ENCODE peak calls at places on chromosomes 3 and 15, in six cellular contexts. D, C, T, R, P and V are unnamed samples.
A peak's percentile ranks its signal among the peaks of the same experiment; 100 is the strongest.

GRCh38 chr3:13262493-13263211 is 157.5 kb downstream of the NUP210 start:
- DNase-seq in R (no peak), P (no peak), D (no peak), T (no peak), C (no peak), V (no peak)

GRCh38 chr3:126147147-126147931 is 33.0 kb downstream of the ALDH1L1 start:
- DNase-seq in D (no peak), T (peak; percentile 61), R (no peak), C (no peak), P (no peak), V (peak; percentile 53)

GRCh38 chr3:108090066-108090700 is 648 bp downstream of the CD47 start:
- DNase-seq in T (no peak), D (no peak), C (no peak), P (no peak), R (peak; percentile 58), V (no peak)

GRCh38 chr15:27743638-27744037 is 355.5 kb downstream of the OCA2 start:
- DNase-seq in D (no peak), T (no peak), C (no peak), R (no peak), P (no peak), V (no peak)

GRCh38 chr3:112364291-112364690 is 31.3 kb downstream of the CD200 start:
- DNase-seq in D (no peak), C (no peak), T (no peak), P (no peak), R (no peak), V (no peak)

GRCh38 chr3:80285370-80285769 is 517.6 kb upstream of the ROBO1 start:
- DNase-seq in C (no peak), T (no peak), D (no peak), P (no peak), R (peak; percentile 90), V (no peak)

GRCh38 chr3:155321418-155321817 is 27.9 kb upstream of the STRIT1 start:
- DNase-seq in R (peak; percentile 38), P (peak; percentile 29), T (no peak), C (no peak), D (no peak), V (no peak)

GRCh38 chr3:64151335-64151871 is 73.9 kb downstream of the PRICKLE2 start:
- DNase-seq in P (no peak), C (no peak), T (no peak), D (no peak), R (peak; percentile 32), V (no peak)

GRCh38 chr3:42526616-42527367 is 24.3 kb downstream of the VIPR1 start:
- DNase-seq in C (no peak), R (no peak), D (no peak), P (no peak), T (no peak), V (no peak)

GRCh38 chr3:196634851-196635250 is 4.6 kb upstream of the NRROS start:
- DNase-seq in R (no peak), D (no peak), T (no peak), P (no peak), C (no peak), V (peak; percentile 58)

GRCh38 chr15:85756411-85757072 is 38.2 kb downstream of the KLHL25 start:
- DNase-seq in P (no peak), C (no peak), T (peak; percentile 51), D (no peak), R (no peak), V (peak; percentile 78)

GRCh38 chr3:90092994-90093393 is 985.6 kb downstream of the EPHA3 start:
- DNase-seq in D (no peak), T (no peak), P (no peak), C (no peak), R (peak; percentile 57), V (no peak)

GRCh38 chr15:100853676-100854440 is 25.8 kb upstream of the ALDH1A3 start:
- DNase-seq in C (no peak), T (no peak), D (no peak), P (no peak), R (no peak), V (no peak)

GRCh38 chr15:100852630-100853029 is 27.0 kb upstream of the ALDH1A3 start:
- DNase-seq in D (no peak), T (no peak), R (no peak), P (no peak), C (no peak), V (no peak)

GRCh38 chr15:100847194-100847593 is 32.4 kb upstream of the ALDH1A3 start:
- DNase-seq in R (no peak), P (no peak), D (no peak), T (no peak), C (no peak), V (no peak)

GRCh38 chr15:100844778-100845177 is 34.9 kb upstream of the ALDH1A3 start:
- DNase-seq in C (no peak), D (no peak), P (no peak), T (no peak), R (no peak), V (no peak)

DNA sequence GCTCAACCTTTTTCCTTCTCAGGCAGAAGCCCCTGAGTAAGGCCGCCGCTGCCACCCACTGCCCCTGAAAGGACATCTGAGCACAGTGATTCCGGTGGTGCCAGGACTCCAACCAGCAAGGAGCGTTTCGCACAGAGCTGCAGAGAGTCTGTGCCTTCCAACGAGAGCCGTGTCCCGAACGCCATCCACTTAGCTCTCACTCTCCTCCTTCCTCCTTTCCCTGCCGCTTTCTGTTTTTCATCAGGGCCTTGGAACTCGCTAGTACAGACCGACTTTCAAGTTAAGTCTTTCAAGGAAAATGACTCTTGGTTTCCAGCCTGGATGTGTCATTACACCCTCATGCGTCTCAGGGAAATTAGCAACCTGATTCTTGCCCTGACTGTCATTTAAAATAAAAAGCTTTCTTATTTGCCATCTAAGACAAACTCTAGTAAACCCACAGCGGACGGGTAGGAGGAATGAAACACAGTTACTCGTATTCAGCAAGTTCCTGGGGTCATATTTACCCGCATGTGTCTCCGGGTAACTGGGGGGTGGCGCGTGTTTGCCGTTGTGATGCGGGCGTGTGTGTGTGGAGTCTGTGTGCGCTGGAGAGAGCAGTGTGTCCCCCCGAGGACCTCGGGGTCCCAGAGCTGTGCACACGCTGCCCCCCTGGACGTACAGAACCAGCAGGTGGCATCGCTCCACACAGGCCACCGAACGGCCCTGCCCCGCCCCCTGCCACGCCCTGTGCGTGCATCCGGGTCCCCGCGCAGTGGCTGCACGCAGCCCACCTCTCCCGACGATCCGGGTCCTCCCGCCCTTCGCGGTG is 30.4 kb upstream of the ALDH1A3 start:
- DNase-seq in T (peak; percentile 86), P (peak; percentile 93), R (peak; percentile 35), D (peak; percentile 56), C (no peak), V (no peak)
- TF ChIP-seq CTCF in T (peak; percentile 31), P (peak; percentile 73), R (peak; percentile 9), D (peak; percentile 5), C (no peak), V (no peak)

GRCh38 chr3:36678216-36679013 is 85.9 kb downstream of the DCLK3 start:
- DNase-seq in D (no peak), R (peak; percentile 42), P (no peak), C (no peak), T (no peak), V (no peak)

GRCh38 chr3:36681867-36682266 is 82.5 kb downstream of the DCLK3 start:
- DNase-seq in D (no peak), R (no peak), T (no peak), C (no peak), P (no peak), V (no peak)

GRCh38 chr3:36679384-36680200 is 84.8 kb downstream of the DCLK3 start:
- DNase-seq in R (peak; percentile 93), P (no peak), D (no peak), T (no peak), C (peak; percentile 58), V (no peak)

GRCh38 chr3:36674816-36675215 is 89.5 kb downstream of the DCLK3 start:
- DNase-seq in D (no peak), P (no peak), C (no peak), T (no peak), R (no peak), V (no peak)

DNA sequence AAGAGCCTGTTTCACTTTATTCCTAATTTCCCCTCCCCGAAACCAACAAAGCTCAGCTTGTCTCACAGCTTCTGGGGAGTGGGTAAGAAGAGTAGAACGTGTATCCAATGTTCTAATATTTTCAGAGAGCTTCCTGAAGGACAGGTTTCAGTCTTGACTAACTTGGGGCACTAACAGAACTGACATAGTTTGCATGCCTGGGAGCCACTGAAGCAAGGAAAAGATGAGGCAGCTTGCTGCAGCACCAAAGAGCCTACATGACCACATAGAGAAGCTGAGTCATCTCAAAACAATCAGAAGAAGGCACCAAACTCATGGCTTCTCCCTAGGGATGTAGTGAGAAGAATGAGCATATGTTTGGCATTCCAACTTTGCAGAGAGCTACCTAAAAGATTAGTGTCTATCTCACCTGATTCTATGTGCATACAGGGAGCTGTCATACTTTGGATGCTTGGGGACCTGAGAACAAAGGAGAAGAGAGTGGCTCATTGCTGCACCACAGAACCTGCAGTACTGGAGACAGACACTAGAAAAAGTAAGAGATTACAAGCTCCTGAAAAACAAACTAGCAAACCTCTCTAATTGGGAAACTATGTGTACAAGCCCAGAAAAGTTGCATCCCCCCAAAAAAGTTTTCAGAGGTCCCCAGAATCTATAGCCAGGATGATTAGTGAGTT is 86.9 kb downstream of the DCLK3 start:
- DNase-seq in D (no peak), C (peak; percentile 55), T (no peak), R (peak; percentile 39), P (peak; percentile 57), V (no peak)
- TF ChIP-seq CTCF in D (no peak), C (no peak), T (no peak), R (no peak), P (no peak), V (no peak)

DNA sequence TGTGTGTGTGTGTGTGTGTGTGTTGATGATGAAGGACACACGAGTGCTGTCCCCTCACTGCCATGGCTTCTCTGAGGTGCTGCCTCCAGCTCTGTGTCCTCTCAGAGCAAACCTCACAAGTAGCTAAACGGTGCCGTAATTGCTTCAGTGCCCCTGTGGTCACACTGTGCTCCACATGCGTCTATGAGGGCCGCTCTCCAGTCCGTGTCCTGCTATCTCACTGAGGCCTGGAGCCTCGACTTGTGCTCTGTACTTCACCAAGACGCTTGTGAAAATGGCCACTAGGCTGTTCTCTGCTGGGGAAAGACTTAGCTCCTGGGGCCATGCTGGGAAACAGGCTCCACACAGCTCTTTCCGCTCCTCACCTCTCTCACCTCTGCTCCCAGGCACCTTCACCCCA is 65.4 kb upstream of the CGNL1 start:
- DNase-seq in R (no peak), P (no peak), D (no peak), T (no peak), C (no peak), V (peak; percentile 53)
- TF ChIP-seq CTCF in R (no peak), P (no peak), D (no peak), T (no peak), C (no peak), V (no peak)

DNA sequence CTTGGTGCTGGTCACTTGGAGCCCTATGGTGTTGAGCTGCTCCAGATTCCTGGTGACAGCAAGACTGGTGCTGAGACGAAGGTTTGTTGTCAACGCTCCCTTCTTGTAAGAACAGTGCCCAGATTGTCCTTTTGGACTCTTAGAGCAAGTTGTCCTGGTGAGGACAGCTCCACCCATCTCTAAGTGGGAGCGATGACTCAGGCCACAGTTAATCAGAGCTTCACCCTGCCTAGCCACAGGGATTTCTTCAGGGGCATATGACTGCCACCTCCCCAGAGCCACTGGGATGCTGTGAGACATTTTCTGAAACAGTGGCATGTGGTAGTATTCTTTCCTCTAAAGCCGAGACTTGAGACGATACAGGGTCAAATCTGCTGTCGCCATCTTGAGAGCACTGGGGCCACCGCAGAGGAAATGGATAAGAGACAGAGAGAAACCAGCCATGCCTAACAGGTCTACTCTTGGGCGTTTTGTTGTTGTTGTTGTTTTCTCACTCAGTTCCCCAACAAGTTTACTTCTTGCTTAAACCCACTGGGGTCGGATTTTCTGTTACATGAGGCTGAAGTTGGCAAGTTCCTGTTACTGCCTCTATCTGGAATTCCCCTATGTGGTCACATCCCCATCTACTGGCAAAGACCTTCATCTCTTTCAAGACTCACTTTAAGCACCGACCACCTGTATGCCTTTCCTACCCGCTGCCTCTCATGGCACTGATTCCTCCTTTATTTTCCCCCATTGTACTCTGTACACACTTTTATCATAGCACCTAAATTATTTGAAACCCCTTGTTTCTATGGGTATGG is 16.0 kb upstream of the PCOLCE2 start:
- DNase-seq in R (peak; percentile 8), P (peak; percentile 65), T (no peak), D (no peak), C (no peak), V (no peak)
- TF ChIP-seq CTCF in R (no peak), P (peak; percentile 63), T (no peak), D (no peak), C (no peak), V (peak; percentile 39)